ENCODE peak calls at places on chromosomes 13 and 19, in seven cellular contexts. U, Q, A, C, B, S and P are unnamed samples.

GRCh38 chr19:3565177-3565576 is 7.6 kb upstream of the HMG20B start:
- DNase-seq in U (peak; percentile 28), Q (no peak), A (peak; percentile 97), C (no peak), B (peak; percentile 99), S (no peak), P (no peak)

GRCh38 chr13:44648392-44649117 is 72.4 kb upstream of the TSC22D1 start:
- DNase-seq in U (no peak), Q (peak; percentile 47), A (peak; percentile 10), C (no peak), B (no peak), S (no peak), P (no peak)

GRCh38 chr19:35311901-35312665 is 16.9 kb upstream of the CD22 start:
- DNase-seq in U (no peak), Q (no peak), A (peak; percentile 34), C (no peak), B (no peak), S (no peak), P (no peak)

GRCh38 chr19:21439372-21439771 is 42.4 kb downstream of the ZNF493 start:
- DNase-seq in U (no peak), Q (no peak), A (peak; percentile 94), C (no peak), B (no peak), S (no peak), P (no peak)

GRCh38 chr19:51514866-51515481 is 13.4 kb upstream of the SIGLEC12 start:
- DNase-seq in U (peak; percentile 48), Q (peak; percentile 55), A (peak; percentile 86), C (no peak), B (peak; percentile 52), S (no peak), P (peak; percentile 23)

GRCh38 chr13:24274452-24274971 is 34.9 kb upstream of the C1QTNF9 start:
- DNase-seq in U (peak; percentile 59), Q (no peak), A (peak; percentile 48), C (no peak), B (peak; percentile 86), S (no peak), P (no peak)

GRCh38 chr19:31118292-31118925 is 230.8 kb downstream of the TSHZ3 start:
- DNase-seq in U (no peak), Q (peak; percentile 35), A (peak; percentile 3), C (no peak), B (peak; percentile 16), S (no peak), P (no peak)

GRCh38 chr13:22561581-22561980 is 619.2 kb upstream of the SGCG start:
- DNase-seq in U (no peak), Q (no peak), A (no peak), C (no peak), B (no peak), S (no peak), P (no peak)

GRCh38 chr19:14081797-14082674 is 3.5 kb downstream of the C19orf67 start:
- DNase-seq in U (peak; percentile 27), Q (no peak), A (peak; percentile 89), C (no peak), B (no peak), S (no peak), P (no peak)

GRCh38 chr19:43934055-43934984 is 762 bp downstream of the ZNF45 start:
- DNase-seq in U (peak; percentile 10), Q (peak; percentile 22), A (no peak), C (no peak), B (peak; percentile 33), S (no peak), P (no peak)

GRCh38 chr19:11300811-11301120 is 4.8 kb downstream of the TSPAN16 start:
- DNase-seq in U (no peak), Q (no peak), A (no peak), C (no peak), B (no peak), S (no peak), P (no peak)

GRCh38 chr19:46697142-46697960 is 19.6 kb downstream of the PRKD2 start:
- DNase-seq in U (peak; percentile 49), Q (peak; percentile 98), A (peak; percentile 85), C (peak; percentile 96), B (peak; percentile 88), S (peak; percentile 99), P (peak; percentile 89)

GRCh38 chr19:17001603-17002183 is 24.9 kb downstream of the CPAMD8 start:
- DNase-seq in U (no peak), Q (peak; percentile 40), A (no peak), C (no peak), B (no peak), S (no peak), P (no peak)

GRCh38 chr13:77250968-77251367 is 75.9 kb downstream of the MYCBP2 start:
- DNase-seq in U (no peak), Q (no peak), A (no peak), C (no peak), B (no peak), S (no peak), P (no peak)
- H3K4ac ChIP-seq in U (no peak overlapping the region), Q (no peak overlapping the region), A (no peak overlapping the region), C (no peak overlapping the region), B (no peak overlapping the region), S (no peak overlapping the region), P (no peak overlapping the region)

DNA sequence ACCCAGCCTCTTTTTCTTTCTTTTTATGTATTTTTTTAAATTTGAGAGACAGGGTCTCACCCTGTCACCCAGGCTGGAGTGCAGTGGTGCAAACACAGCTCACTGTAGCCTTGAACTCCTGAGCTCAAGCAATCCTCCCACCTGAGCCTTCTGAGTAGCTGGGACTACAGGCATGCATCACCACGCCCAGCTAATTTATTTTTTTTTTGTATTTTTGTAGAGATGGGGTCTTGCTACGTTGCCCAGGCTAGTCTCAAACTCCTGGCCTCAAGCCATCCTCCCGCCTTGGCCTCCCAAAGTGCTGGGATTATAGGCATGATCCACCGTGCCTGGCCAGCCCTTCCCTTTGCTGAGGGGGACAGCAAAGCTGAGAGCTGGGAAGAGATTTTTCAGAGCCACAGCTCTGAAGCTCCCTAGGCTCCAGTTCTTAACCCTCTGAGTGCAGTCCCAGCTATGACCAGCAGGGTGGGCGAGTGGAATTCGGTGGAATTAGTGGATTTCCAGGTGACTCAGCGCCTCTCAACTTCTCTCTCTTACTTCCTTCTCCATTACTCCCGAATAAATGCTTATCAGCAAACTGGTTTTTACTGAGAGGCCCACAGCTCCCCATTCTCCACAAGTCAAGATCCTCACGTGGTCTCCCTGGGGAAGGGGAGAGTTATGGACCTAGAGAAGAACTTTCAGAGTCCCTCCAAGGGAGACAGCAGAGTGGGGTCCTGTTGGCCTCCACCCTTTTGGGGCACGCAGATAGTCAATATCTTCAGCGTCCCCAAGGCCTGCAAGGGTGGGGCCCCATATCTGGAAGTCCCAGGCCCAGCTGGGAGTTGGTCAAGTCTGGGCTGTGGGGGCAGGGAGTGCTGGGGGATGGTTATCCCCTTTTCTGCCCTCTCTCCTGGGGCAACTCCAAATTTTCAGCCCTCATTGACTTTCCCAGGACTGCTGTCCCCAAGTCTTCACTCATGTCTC is 1.2 kb downstream of the BLVRB start:
- DNase-seq in U (peak; percentile 88), Q (peak; percentile 95), A (peak; percentile 100), C (no peak), B (peak; percentile 92), S (peak; percentile 82), P (peak; percentile 73)
- H3K79me1 ChIP-seq in U (no peaks in the 10 kb centered on the region), Q (no peaks in the 10 kb centered on the region), A (peaks cover 10% of the 10 kb centered on the region), C (no peaks in the 10 kb centered on the region), B (peaks cover 9% of the 10 kb centered on the region), S (no peaks in the 10 kb centered on the region), P (no peaks in the 10 kb centered on the region)

GRCh38 chr19:345320-345879 is 804 bp upstream of the MIER2 start:
- DNase-seq in U (no peak), Q (no peak), A (no peak), C (no peak), B (no peak), S (no peak), P (no peak)
- H2BK120ac ChIP-seq in U (no peak overlapping the region), Q (no peak overlapping the region), A (no peak overlapping the region), C (no peak overlapping the region), B (no peak overlapping the region), S (no peak overlapping the region), P (no peak overlapping the region)

DNA sequence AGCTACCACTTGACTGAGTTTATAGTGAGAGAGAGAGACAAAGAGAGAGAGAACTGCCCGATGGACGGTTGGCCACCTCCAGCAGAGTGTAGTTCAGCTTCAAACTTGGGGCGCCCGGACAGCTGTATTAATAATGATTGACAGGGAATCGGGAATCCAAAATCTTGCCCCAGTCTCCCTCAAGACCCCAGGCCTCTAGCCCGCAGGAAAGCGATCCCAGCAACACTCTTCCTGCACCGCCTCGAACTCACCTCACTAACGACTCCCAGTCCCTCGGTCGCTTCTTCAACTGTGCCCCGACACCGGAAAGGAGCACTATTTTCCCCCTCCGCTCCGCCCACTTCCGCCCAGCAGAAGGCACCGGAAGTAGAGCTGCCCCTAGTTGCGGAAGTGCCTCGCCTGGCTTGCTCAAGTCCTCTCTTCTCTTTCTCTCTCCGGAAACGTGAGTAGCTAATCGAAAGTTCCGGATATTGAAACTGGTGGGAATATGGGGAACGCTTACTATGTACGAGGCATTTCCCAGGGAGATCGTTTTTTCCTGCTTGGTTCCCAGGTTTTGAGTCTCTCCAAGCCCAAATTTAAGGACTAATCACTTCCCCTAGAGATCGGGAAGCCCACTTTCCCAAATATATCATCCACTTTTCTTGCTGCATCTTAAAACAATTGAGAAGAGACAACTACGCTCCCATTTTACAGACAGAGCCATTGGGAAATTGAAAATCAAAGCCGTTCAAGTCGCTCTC is at the start of gene NOSIP:
- DNase-seq in U (peak; percentile 97), Q (peak; percentile 98), A (peak; percentile 98), C (peak; percentile 89), B (peak; percentile 96), S (peak; percentile 96), P (peak; percentile 96)
- H3K4ac ChIP-seq in U (peak within 1 kb of the TSS; percentile 79), Q (no peak within 1 kb of the TSS), A (peak within 1 kb of the TSS; percentile 84), C (peak within 1 kb of the TSS; percentile 50), B (no peak within 1 kb of the TSS), S (no peak within 1 kb of the TSS), P (no peak within 1 kb of the TSS)

GRCh38 chr13:97257800-97258799 is 36.0 kb downstream of the MBNL2 start:
- DNase-seq in U (peak; percentile 90), Q (peak; percentile 97), A (peak; percentile 94), C (no peak), B (peak; percentile 98), S (peak; percentile 84), P (no peak)
- H3K79me1 ChIP-seq in U (peaks cover 38% of the 10 kb centered on the region), Q (no peaks in the 10 kb centered on the region), A (peaks cover 41% of the 10 kb centered on the region), C (no peaks in the 10 kb centered on the region), B (peaks cover 20% of the 10 kb centered on the region), S (no peaks in the 10 kb centered on the region), P (peaks cover 3% of the 10 kb centered on the region)

GRCh38 chr19:15439078-15439799 is 10.5 kb downstream of the WIZ start:
- DNase-seq in U (no peak), Q (no peak), A (no peak), C (no peak), B (no peak), S (no peak), P (no peak)

GRCh38 chr19:15441317-15441716 is 8.4 kb downstream of the WIZ start:
- DNase-seq in U (no peak), Q (no peak), A (peak; percentile 26), C (no peak), B (no peak), S (no peak), P (no peak)

GRCh38 chr19:15438577-15438976 is 11.2 kb downstream of the WIZ start:
- DNase-seq in U (no peak), Q (no peak), A (no peak), C (no peak), B (no peak), S (no peak), P (no peak)

GRCh38 chr19:15438124-15438496 is 11.6 kb downstream of the WIZ start:
- DNase-seq in U (no peak), Q (no peak), A (peak; percentile 52), C (no peak), B (no peak), S (no peak), P (no peak)

GRCh38 chr19:15439821-15440641 is 9.7 kb downstream of the WIZ start:
- DNase-seq in U (no peak), Q (no peak), A (no peak), C (no peak), B (no peak), S (no peak), P (no peak)
- H2BK120ac ChIP-seq in U (no peak overlapping the region), Q (no peak overlapping the region), A (no peak overlapping the region), C (no peak overlapping the region), B (no peak overlapping the region), S (no peak overlapping the region), P (no peak overlapping the region)